ENCODE peak calls at places on chromosomes 3 and 15, in five cellular contexts. M is NCI-H2029; S is COR-L47; K is mammary epithelial cell; C is activated T-cell treated with anti-CD3 and anti-CD28 coated beads, Interleukin-2, amount 50 U/mL, for 48 hours. P is an unnamed sample.

GRCh38 chr3:111589303-111590095 is 5.6 kb downstream of the ZBED2 start:
- DNase-seq in M (no peak), S (no peak), K (peak; percentile 46), C (no peak), P (no peak)

GRCh38 chr3:52520141-52520667 is 13.5 kb downstream of the NT5DC2 start:
- DNase-seq in M (no peak), S (no peak), K (no peak), C (no peak), P (no peak)

GRCh38 chr3:24318668-24319287 is 175.9 kb downstream of the THRB start:
- DNase-seq in M (no peak), S (no peak), K (peak; percentile 82), C (no peak), P (no peak)

GRCh38 chr15:92634641-92635272 is 20.8 kb downstream of the FAM174B start:
- DNase-seq in M (no peak), S (no peak), K (no peak), C (no peak), P (no peak)

GRCh38 chr3:159892801-159893200 is 95.8 kb upstream of the IL12A start:
- DNase-seq in M (no peak), S (no peak), K (no peak), C (no peak), P (no peak)

GRCh38 chr3:184577546-184577945 is 16.0 kb downstream of the EPHB3 start:
- DNase-seq in M (no peak), S (no peak), K (no peak), C (no peak), P (no peak)

GRCh38 chr15:49881866-49882265 is 237.2 kb downstream of the ATP8B4 start:
- DNase-seq in M (no peak), S (no peak), K (no peak), C (no peak), P (no peak)

GRCh38 chr3:52428151-52429005 is 16.5 kb downstream of the SEMA3G start:
- DNase-seq in M (no peak), S (peak; percentile 19), K (peak; percentile 60), C (peak; percentile 42), P (peak; percentile 30)

GRCh38 chr15:39434751-39435238 is 146.1 kb upstream of the THBS1 start:
- DNase-seq in M (no peak), S (no peak), K (no peak), C (no peak), P (no peak)

GRCh38 chr3:175240928-175241327 is 381.8 kb downstream of the NAALADL2 start:
- DNase-seq in M (no peak), S (no peak), K (no peak), C (no peak), P (no peak)

GRCh38 chr15:89576417-89576773 is 1.1 kb downstream of the TICRR start:
- DNase-seq in M (no peak), S (no peak), K (peak; percentile 29), C (no peak), P (no peak)

GRCh38 chr3:11373235-11373634 is 101.0 kb downstream of the ATG7 start:
- DNase-seq in M (peak; percentile 11), S (peak; percentile 14), K (no peak), C (no peak), P (no peak)

GRCh38 chr3:192022412-192022811 is 561.4 kb downstream of the PYDC2 start:
- DNase-seq in M (no peak), S (no peak), K (peak; percentile 71), C (no peak), P (no peak)

GRCh38 chr3:171363211-171363610 is 97.0 kb downstream of the TNIK start:
- DNase-seq in M (no peak), S (no peak), K (no peak), C (no peak), P (no peak)

GRCh38 chr15:38208779-38209178 is 43.9 kb upstream of the SPRED1 start:
- DNase-seq in M (no peak), S (no peak), K (no peak), C (no peak), P (no peak)

GRCh38 chr15:101404245-101404644 is 85.3 kb downstream of the PCSK6 start:
- DNase-seq in M (no peak), S (no peak), K (no peak), C (no peak), P (no peak)

GRCh38 chr3:40649346-40649745 is 124.6 kb downstream of the ZNF621 start:
- DNase-seq in M (no peak), S (no peak), K (peak; percentile 71), C (no peak), P (no peak)

GRCh38 chr3:9884555-9885165 is 4.6 kb upstream of the CIDEC start:
- DNase-seq in M (no peak), S (no peak), K (peak; percentile 91), C (no peak), P (no peak)

GRCh38 chr3:136194409-136195257 is 1.5 kb downstream of the MSL2 start:
- DNase-seq in M (no peak), S (peak; percentile 38), K (peak; percentile 27), C (peak; percentile 79), P (peak; percentile 34)

GRCh38 chr3:140472621-140473020 is 205.2 kb upstream of the TRIM42 start:
- DNase-seq in M (no peak), S (no peak), K (no peak), C (no peak), P (no peak)

GRCh38 chr3:83601704-83602103 is 1357.1 kb upstream of the CADM2 start:
- DNase-seq in M (no peak), S (no peak), K (no peak), C (no peak), P (no peak)

GRCh38 chr3:146100180-146100579 is 60.8 kb downstream of the PLOD2 start:
- DNase-seq in M (no peak), S (no peak), K (no peak), C (no peak), P (no peak)

GRCh38 chr3:126456766-126457388 is 18.8 kb downstream of the ZXDC start:
- DNase-seq in M (no peak), S (no peak), K (no peak), C (no peak), P (no peak)

GRCh38 chr3:120145498-120146285 is 51.4 kb upstream of the GSK3B start:
- DNase-seq in M (no peak), S (no peak), K (peak; percentile 100), C (peak; percentile 31), P (no peak)

GRCh38 chr3:127002195-127003174 is 19.6 kb downstream of the PLXNA1 start:
- DNase-seq in M (no peak), S (no peak), K (peak; percentile 82), C (no peak), P (no peak)

GRCh38 chr3:124960205-124960604 is 25.7 kb upstream of the MUC13 start:
- DNase-seq in M (no peak), S (no peak), K (no peak), C (no peak), P (no peak)

GRCh38 chr15:43531018-43531667 is 13.7 kb downstream of the MAP1A start:
- DNase-seq in M (no peak), S (no peak), K (no peak), C (no peak), P (no peak)

GRCh38 chr3:22594990-22595389 is 608.1 kb upstream of the UBE2E2 start:
- DNase-seq in M (no peak), S (no peak), K (peak; percentile 64), C (no peak), P (no peak)

GRCh38 chr3:78632925-78633324 is 1134.9 kb downstream of the ROBO1 start:
- DNase-seq in M (no peak), S (no peak), K (no peak), C (no peak), P (no peak)

GRCh38 chr3:159252772-159253384 is 451.0 kb downstream of the MFSD1 start:
- DNase-seq in M (no peak), S (peak; percentile 67), K (peak; percentile 48), C (no peak), P (peak; percentile 14)

GRCh38 chr3:43353923-43354670 is 67.8 kb downstream of the SNRK start:
- DNase-seq in M (no peak), S (no peak), K (no peak), C (no peak), P (no peak)

GRCh38 chr15:100721758-100722550 is 119.6 kb downstream of the ASB7 start:
- DNase-seq in M (no peak), S (peak; percentile 24), K (peak; percentile 100), C (peak; percentile 26), P (peak; percentile 90)

GRCh38 chr15:55917881-55918296 is 75.5 kb downstream of the NEDD4 start:
- DNase-seq in M (no peak), S (peak; percentile 50), K (peak; percentile 86), C (no peak), P (no peak)

GRCh38 chr3:133410191-133410892 is 10.5 kb downstream of the BFSP2 start:
- DNase-seq in M (no peak), S (no peak), K (no peak), C (no peak), P (no peak)

GRCh38 chr3:2599471-2599870 is 500.8 kb downstream of the CNTN4 start:
- DNase-seq in M (no peak), S (no peak), K (no peak), C (no peak), P (no peak)

GRCh38 chr15:94205366-94205765 is 26.0 kb upstream of the MCTP2 start:
- DNase-seq in M (no peak), S (no peak), K (no peak), C (peak; percentile 28), P (no peak)

GRCh38 chr15:39623550-39623931 is 42.7 kb downstream of the THBS1 start:
- DNase-seq in M (no peak), S (no peak), K (no peak), C (peak; percentile 54), P (no peak)

GRCh38 chr3:138950006-138950644 is 3.1 kb downstream of the FOXL2NB start:
- DNase-seq in M (no peak), S (no peak), K (no peak), C (peak; percentile 59), P (peak; percentile 11)

P was measured in DMS79 treated with DMSO at 0.1 percent for 48 hours.